ENCODE peak calls at places on chromosome 18, in six cellular contexts. One of them, this sample, is unnamed.

GRCh38 chr18:75698861-75699260 is 271.4 kb upstream of the SMIM21 start:
- DNase-seq in iPS-NIHi11: no peak
- DNase-seq in effector memory CD4-positive, alpha-beta T cell: no peak
- DNase-seq in GM12891: no peak
- DNase-seq in type B pancreatic cell: no peak
- DNase-seq in stimulated activated CD4-positive, alpha-beta T cell treated with anti-CD3 and anti-CD28 coated beads, Interleukin-2, amount 100 ng/mL, for 24 hours: no peak
- DNase-seq in this sample: no peak

GRCh38 chr18:77057043-77057442 is 75.5 kb downstream of the MBP start:
- DNase-seq in iPS-NIHi11: no peak
- DNase-seq in effector memory CD4-positive, alpha-beta T cell: no peak
- DNase-seq in GM12891: no peak
- DNase-seq in type B pancreatic cell: no peak
- DNase-seq in stimulated activated CD4-positive, alpha-beta T cell treated with anti-CD3 and anti-CD28 coated beads, Interleukin-2, amount 100 ng/mL, for 24 hours: no peak
- DNase-seq in this sample: no peak

GRCh38 chr18:63775166-63775730 is at the start of gene SERPINB7:
- DNase-seq in iPS-NIHi11: no peak
- DNase-seq in effector memory CD4-positive, alpha-beta T cell: no peak
- DNase-seq in GM12891: no peak
- DNase-seq in type B pancreatic cell: no peak
- DNase-seq in stimulated activated CD4-positive, alpha-beta T cell treated with anti-CD3 and anti-CD28 coated beads, Interleukin-2, amount 100 ng/mL, for 24 hours: no peak
- DNase-seq in this sample: no peak

GRCh38 chr18:77376043-77376732 is 126.5 kb downstream of the GALR1 start:
- DNase-seq in iPS-NIHi11: no peak
- DNase-seq in effector memory CD4-positive, alpha-beta T cell: no peak
- DNase-seq in GM12891: no peak
- DNase-seq in type B pancreatic cell: no peak
- DNase-seq in stimulated activated CD4-positive, alpha-beta T cell treated with anti-CD3 and anti-CD28 coated beads, Interleukin-2, amount 100 ng/mL, for 24 hours: no peak
- DNase-seq in this sample: no peak

GRCh38 chr18:11667578-11667977 is 21.5 kb upstream of the GNAL start:
- DNase-seq in iPS-NIHi11: no peak
- DNase-seq in effector memory CD4-positive, alpha-beta T cell: no peak
- DNase-seq in GM12891: no peak
- DNase-seq in type B pancreatic cell: no peak
- DNase-seq in stimulated activated CD4-positive, alpha-beta T cell treated with anti-CD3 and anti-CD28 coated beads, Interleukin-2, amount 100 ng/mL, for 24 hours: no peak
- DNase-seq in this sample: peak; percentile 49

GRCh38 chr18:22348521-22349316 is 69.0 kb downstream of the CTAGE1 start:
- DNase-seq in iPS-NIHi11: peak; percentile 71
- DNase-seq in effector memory CD4-positive, alpha-beta T cell: no peak
- DNase-seq in GM12891: no peak
- DNase-seq in type B pancreatic cell: peak; percentile 73
- DNase-seq in stimulated activated CD4-positive, alpha-beta T cell treated with anti-CD3 and anti-CD28 coated beads, Interleukin-2, amount 100 ng/mL, for 24 hours: no peak
- DNase-seq in this sample: no peak

GRCh38 chr18:32093523-32093922 is 1.8 kb downstream of the RNF138 start:
- DNase-seq in iPS-NIHi11: no peak
- DNase-seq in effector memory CD4-positive, alpha-beta T cell: no peak
- DNase-seq in GM12891: no peak
- DNase-seq in type B pancreatic cell: no peak
- DNase-seq in stimulated activated CD4-positive, alpha-beta T cell treated with anti-CD3 and anti-CD28 coated beads, Interleukin-2, amount 100 ng/mL, for 24 hours: no peak
- DNase-seq in this sample: no peak

GRCh38 chr18:55322176-55322735 is 265.7 kb downstream of the TCF4 start:
- DNase-seq in iPS-NIHi11: peak; percentile 68
- DNase-seq in effector memory CD4-positive, alpha-beta T cell: no peak
- DNase-seq in GM12891: no peak
- DNase-seq in type B pancreatic cell: peak; percentile 76
- DNase-seq in stimulated activated CD4-positive, alpha-beta T cell treated with anti-CD3 and anti-CD28 coated beads, Interleukin-2, amount 100 ng/mL, for 24 hours: no peak
- DNase-seq in this sample: no peak

GRCh38 chr18:48859311-48860275 is 91.2 kb downstream of the SMAD7 start:
- DNase-seq in iPS-NIHi11: peak; percentile 72
- DNase-seq in effector memory CD4-positive, alpha-beta T cell: no peak
- DNase-seq in GM12891: no peak
- DNase-seq in type B pancreatic cell: no peak
- DNase-seq in stimulated activated CD4-positive, alpha-beta T cell treated with anti-CD3 and anti-CD28 coated beads, Interleukin-2, amount 100 ng/mL, for 24 hours: no peak
- DNase-seq in this sample: no peak

GRCh38 chr18:49591271-49591670 is 29.4 kb downstream of the LIPG start:
- DNase-seq in iPS-NIHi11: no peak
- DNase-seq in effector memory CD4-positive, alpha-beta T cell: no peak
- DNase-seq in GM12891: no peak
- DNase-seq in type B pancreatic cell: no peak
- DNase-seq in stimulated activated CD4-positive, alpha-beta T cell treated with anti-CD3 and anti-CD28 coated beads, Interleukin-2, amount 100 ng/mL, for 24 hours: no peak
- DNase-seq in this sample: peak; percentile 12

GRCh38 chr18:44777429-44778192 is 96.9 kb downstream of the SETBP1 start:
- DNase-seq in iPS-NIHi11: no peak
- DNase-seq in effector memory CD4-positive, alpha-beta T cell: no peak
- DNase-seq in GM12891: no peak
- DNase-seq in type B pancreatic cell: no peak
- DNase-seq in stimulated activated CD4-positive, alpha-beta T cell treated with anti-CD3 and anti-CD28 coated beads, Interleukin-2, amount 100 ng/mL, for 24 hours: no peak
- DNase-seq in this sample: no peak

This sample was measured in mesenteric fat pad.